ENCODE peak calls at places on chromosomes 16 and 17, in nine cellular contexts. Z is IMR-90; M is esophagus squamous epithelium; I is transverse colon; D is breast epithelium; H is A549; U is heart left ventricle; O is tibial nerve; R is CD8-positive, alpha-beta T cell. P is an unnamed sample. For H3K4me1, the result is how much of the 10 kb centered on the place peaks cover.

GRCh38 chr16:83717814-83718213 is 90.0 kb upstream of the HSBP1 start:
- DNase-seq in Z (peak), M (no peak), I (no peak), D (no peak), H (no peak), U (peak), O (no peak), R (no peak), P (peak)

GRCh38 chr17:60147553-60148241 is 2.1 kb upstream of the CA4 start:
- DNase-seq in Z (no peak), M (no peak), I (peak), D (no peak), H (no peak), U (no peak), O (no peak), R (no peak), P (no peak)

GRCh38 chr16:88315543-88316105 is 67.1 kb upstream of the ZNF469 start:
- DNase-seq in Z (peak), M (no peak), I (peak), D (no peak), H (peak), U (no peak), O (no peak), R (no peak), P (peak)

GRCh38 chr16:82954224-82954929 is 327.6 kb downstream of the CDH13 start:
- DNase-seq in Z (peak), M (no peak), I (no peak), D (no peak), H (no peak), U (no peak), O (no peak), R (no peak), P (peak)

GRCh38 chr17:18093616-18094408 is 6.1 kb downstream of the DRG2 start:
- DNase-seq in Z (peak), M (no peak), I (no peak), D (no peak), H (peak), U (peak), O (no peak), R (no peak), P (peak)

GRCh38 chr17:32267690-32268205 is 2.1 kb downstream of the RHBDL3 start:
- DNase-seq in Z (no peak), M (no peak), I (no peak), D (no peak), H (no peak), U (no peak), O (no peak), R (no peak), P (peak)

GRCh38 chr16:56609463-56609921 is 1.1 kb downstream of the MT2A start:
- DNase-seq in Z (peak), M (peak), I (peak), D (peak), H (peak), U (peak), O (peak), R (peak), P (peak)

GRCh38 chr17:4480929-4481898 is 17.5 kb upstream of the SPNS2 start:
- DNase-seq in Z (no peak), M (no peak), I (peak), D (no peak), H (no peak), U (no peak), O (no peak), R (peak), P (no peak)

GRCh38 chr17:3886776-3887175 is 6.1 kb downstream of the CAMKK1 start:
- DNase-seq in Z (no peak), M (no peak), I (no peak), D (no peak), H (no peak), U (peak), O (no peak), R (no peak), P (no peak)

GRCh38 chr16:1823821-1824220 is 2.8 kb downstream of the HAGH start:
- DNase-seq in Z (peak), M (no peak), I (no peak), D (no peak), H (peak), U (no peak), O (no peak), R (no peak), P (peak)

GRCh38 chr17:16988749-16989229 is 16.9 kb upstream of the TNFRSF13B start:
- DNase-seq in Z (no peak), M (no peak), I (peak), D (no peak), H (no peak), U (no peak), O (no peak), R (no peak), P (no peak)

GRCh38 chr17:51559778-51560177 is 299.4 kb downstream of the UTP18 start:
- DNase-seq in Z (no peak), M (no peak), I (no peak), D (no peak), H (no peak), U (no peak), O (no peak), R (no peak), P (no peak)

GRCh38 chr17:45090711-45091110 is 29.6 kb downstream of the NMT1 start:
- DNase-seq in Z (peak), M (no peak), I (no peak), D (no peak), H (peak), U (no peak), O (no peak), R (no peak), P (no peak)

GRCh38 chr17:56597495-56597990 is 4.0 kb downstream of the NOG start:
- DNase-seq in Z (peak), M (no peak), I (no peak), D (no peak), H (no peak), U (no peak), O (no peak), R (no peak), P (peak)
- H3K4me1 ChIP-seq in Z (under half), M (half or more), I (under half), D (under half), H (under half), U (under half), O (half or more), R (half or more), P (under half)

GRCh38 chr17:19382581-19383444 is 4.2 kb downstream of the MFAP4 start:
- DNase-seq in Z (no peak), M (no peak), I (no peak), D (no peak), H (no peak), U (no peak), O (no peak), R (no peak), P (no peak)
- H3K4me1 ChIP-seq in Z (under half), M (half or more), I (half or more), D (under half), H (under half), U (under half), O (half or more), R (under half), P (under half)

GRCh38 chr16:18797746-18798145 is 3.6 kb downstream of the ARL6IP1 start:
- DNase-seq in Z (no peak), M (no peak), I (no peak), D (no peak), H (no peak), U (no peak), O (no peak), R (no peak), P (no peak)

GRCh38 chr16:18801197-18801972 is at the start of gene ARL6IP1:
- DNase-seq in Z (peak), M (peak), I (peak), D (peak), H (peak), U (peak), O (peak), R (peak), P (peak)

GRCh38 chr16:18796377-18796776 is 5.0 kb downstream of the ARL6IP1 start:
- DNase-seq in Z (no peak), M (no peak), I (no peak), D (no peak), H (no peak), U (no peak), O (no peak), R (no peak), P (no peak)

GRCh38 chr16:18800674-18801196 is 614 bp downstream of the ARL6IP1 start:
- DNase-seq in Z (no peak), M (no peak), I (peak), D (no peak), H (no peak), U (no peak), O (no peak), R (no peak), P (peak)

DNA sequence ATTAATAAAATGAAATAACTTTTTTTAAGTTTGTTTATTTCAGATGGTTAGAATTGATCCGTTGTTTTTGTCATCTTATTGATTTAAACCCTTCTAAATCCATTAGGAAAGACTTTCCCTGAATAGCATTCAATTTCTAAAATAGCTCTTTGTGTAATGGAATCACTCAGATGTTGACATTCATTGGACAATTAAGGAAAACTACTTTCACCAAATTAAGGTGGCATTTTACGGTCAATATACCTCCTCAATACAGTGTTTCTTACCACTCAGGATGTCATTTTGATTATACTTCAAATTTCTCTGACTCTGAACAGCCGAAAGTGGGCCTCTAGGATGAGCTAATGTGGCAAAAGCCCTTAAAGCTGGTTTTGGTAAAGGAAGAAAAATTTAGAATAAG is 1.8 kb downstream of the ARL6IP1 start:
- DNase-seq in Z (no peak), M (no peak), I (no peak), D (no peak), H (no peak), U (no peak), O (no peak), R (no peak), P (no peak)
- H3K4me1 ChIP-seq in Z (under half), M (half or more), I (under half), D (under half), H (under half), U (under half), O (under half), R (under half), P (under half)

GRCh38 chr16:19699472-19699871 is 18.6 kb downstream of the KNOP1 start:
- DNase-seq in Z (no peak), M (no peak), I (no peak), D (no peak), H (no peak), U (no peak), O (no peak), R (no peak), P (no peak)

GRCh38 chr16:19700319-19700781 is 17.7 kb downstream of the KNOP1 start:
- DNase-seq in Z (peak), M (no peak), I (peak), D (no peak), H (peak), U (no peak), O (no peak), R (no peak), P (peak)

GRCh38 chr16:19698480-19699465 is 19.3 kb downstream of the KNOP1 start:
- DNase-seq in Z (peak), M (no peak), I (no peak), D (no peak), H (no peak), U (no peak), O (no peak), R (no peak), P (peak)

GRCh38 chr16:19703218-19703617 is 14.8 kb downstream of the KNOP1 start:
- DNase-seq in Z (no peak), M (no peak), I (no peak), D (no peak), H (no peak), U (no peak), O (no peak), R (no peak), P (no peak)

GRCh38 chr16:19701091-19701490 is 16.9 kb downstream of the KNOP1 start:
- DNase-seq in Z (peak), M (no peak), I (no peak), D (no peak), H (no peak), U (no peak), O (no peak), R (no peak), P (peak)
- H3K4me1 ChIP-seq in Z (under half), M (half or more), I (under half), D (under half), H (half or more), U (under half), O (half or more), R (under half), P (half or more)

P was measured in adipocyte.